ENCODE peak calls at places on chromosomes 16 and 17, in eight cellular contexts. One of them, this sample, is unnamed.

GRCh38 chr16:21283521-21284289 is 5.6 kb upstream of the CRYM start:
- DNase-seq in AG04450: no peak
- DNase-seq in left lung: peak; percentile 89
- DNase-seq in substantia nigra: no peak
- DNase-seq in heart left ventricle: peak; percentile 71
- DNase-seq in A549: peak; percentile 56
- DNase-seq in GM23338: peak; percentile 89
- DNase-seq in IMR-90: peak; percentile 25
- DNase-seq in this sample: peak; percentile 29

GRCh38 chr17:70037498-70037897 is 37.5 kb upstream of the KCNJ16 start:
- DNase-seq in substantia nigra: no peak
- DNase-seq in IMR-90: no peak
- DNase-seq in A549: no peak
- DNase-seq in GM23338: no peak
- DNase-seq in left lung: no peak
- DNase-seq in AG04450: no peak
- DNase-seq in heart left ventricle: no peak
- DNase-seq in this sample: no peak

GRCh38 chr17:12519956-12520594 is 145.6 kb upstream of the MYOCD start:
- DNase-seq in substantia nigra: no peak
- DNase-seq in left lung: no peak
- DNase-seq in heart left ventricle: no peak
- DNase-seq in A549: no peak
- DNase-seq in GM23338: no peak
- DNase-seq in IMR-90: no peak
- DNase-seq in AG04450: no peak
- DNase-seq in this sample: no peak

GRCh38 chr17:83201206-83202001 is 122.0 kb downstream of the METRNL start:
- DNase-seq in A549: no peak
- DNase-seq in substantia nigra: no peak
- DNase-seq in IMR-90: no peak
- DNase-seq in left lung: peak; percentile 25
- DNase-seq in AG04450: no peak
- DNase-seq in heart left ventricle: peak; percentile 25
- DNase-seq in GM23338: no peak
- DNase-seq in this sample: peak; percentile 7

GRCh38 chr17:29571883-29572681 is 3.6 kb downstream of the TP53I13 start:
- DNase-seq in IMR-90: no peak
- DNase-seq in A549: no peak
- DNase-seq in heart left ventricle: peak; percentile 52
- DNase-seq in GM23338: no peak
- DNase-seq in substantia nigra: no peak
- DNase-seq in left lung: peak; percentile 78
- DNase-seq in AG04450: no peak
- DNase-seq in this sample: no peak

GRCh38 chr16:65117701-65118448 is 4.0 kb downstream of the CDH11 start:
- DNase-seq in AG04450: peak; percentile 75
- DNase-seq in heart left ventricle: peak; percentile 63
- DNase-seq in left lung: no peak
- DNase-seq in IMR-90: peak; percentile 90
- DNase-seq in substantia nigra: peak; percentile 87
- DNase-seq in GM23338: peak; percentile 87
- DNase-seq in A549: peak; percentile 51
- DNase-seq in this sample: peak; percentile 80

GRCh38 chr16:72744064-72744793 is 303.7 kb downstream of the ZFHX3 start:
- DNase-seq in AG04450: no peak
- DNase-seq in GM23338: no peak
- DNase-seq in substantia nigra: no peak
- DNase-seq in heart left ventricle: no peak
- DNase-seq in A549: no peak
- DNase-seq in IMR-90: no peak
- DNase-seq in left lung: no peak
- DNase-seq in this sample: no peak

GRCh38 chr16:1026057-1026783 is 44.6 kb downstream of the SOX8 start:
- DNase-seq in left lung: no peak
- DNase-seq in substantia nigra: peak; percentile 13
- DNase-seq in A549: no peak
- DNase-seq in GM23338: no peak
- DNase-seq in AG04450: no peak
- DNase-seq in IMR-90: no peak
- DNase-seq in heart left ventricle: no peak
- DNase-seq in this sample: no peak

GRCh38 chr16:25155553-25156460 is 44.3 kb downstream of the LCMT1 start:
- DNase-seq in substantia nigra: no peak
- DNase-seq in heart left ventricle: no peak
- DNase-seq in A549: no peak
- DNase-seq in AG04450: no peak
- DNase-seq in IMR-90: peak; percentile 34
- DNase-seq in GM23338: no peak
- DNase-seq in left lung: no peak
- DNase-seq in this sample: no peak

GRCh38 chr17:16484445-16485169 is 7.4 kb downstream of the LRRC75A start:
- DNase-seq in GM23338: peak; percentile 40
- DNase-seq in substantia nigra: no peak
- DNase-seq in left lung: no peak
- DNase-seq in AG04450: no peak
- DNase-seq in IMR-90: no peak
- DNase-seq in A549: no peak
- DNase-seq in heart left ventricle: no peak
- DNase-seq in this sample: no peak

GRCh38 chr17:28008526-28008925 is 34.0 kb upstream of the NLK start:
- DNase-seq in A549: peak; percentile 21
- DNase-seq in substantia nigra: no peak
- DNase-seq in GM23338: peak; percentile 91
- DNase-seq in left lung: no peak
- DNase-seq in heart left ventricle: peak; percentile 36
- DNase-seq in AG04450: peak; percentile 24
- DNase-seq in IMR-90: peak; percentile 66
- DNase-seq in this sample: no peak

GRCh38 chr16:2388139-2388874 is 40.9 kb upstream of the CCNF start:
- DNase-seq in AG04450: no peak
- DNase-seq in GM23338: no peak
- DNase-seq in substantia nigra: no peak
- DNase-seq in A549: no peak
- DNase-seq in heart left ventricle: no peak
- DNase-seq in left lung: no peak
- DNase-seq in IMR-90: no peak
- DNase-seq in this sample: no peak

GRCh38 chr17:71363661-71364060 is 757.2 kb upstream of the SOX9 start:
- DNase-seq in A549: no peak
- DNase-seq in IMR-90: no peak
- DNase-seq in GM23338: no peak
- DNase-seq in heart left ventricle: no peak
- DNase-seq in left lung: no peak
- DNase-seq in AG04450: no peak
- DNase-seq in substantia nigra: no peak
- DNase-seq in this sample: no peak

GRCh38 chr17:77098884-77099545 is 41.8 kb upstream of the SEC14L1 start:
- DNase-seq in heart left ventricle: no peak
- DNase-seq in A549: no peak
- DNase-seq in IMR-90: peak; percentile 85
- DNase-seq in GM23338: no peak
- DNase-seq in left lung: no peak
- DNase-seq in AG04450: peak; percentile 50
- DNase-seq in substantia nigra: peak; percentile 80
- DNase-seq in this sample: peak; percentile 77

GRCh38 chr16:14302399-14303181 is 231.5 kb downstream of the MRTFB start:
- DNase-seq in GM23338: peak; percentile 72
- DNase-seq in AG04450: no peak
- DNase-seq in substantia nigra: peak; percentile 48
- DNase-seq in left lung: peak; percentile 77
- DNase-seq in IMR-90: no peak
- DNase-seq in heart left ventricle: no peak
- DNase-seq in A549: no peak
- DNase-seq in this sample: peak; percentile 37

GRCh38 chr16:14629612-14629918 is 495 bp downstream of the PARN start:
- DNase-seq in substantia nigra: no peak
- DNase-seq in left lung: no peak
- DNase-seq in IMR-90: no peak
- DNase-seq in A549: no peak
- DNase-seq in AG04450: no peak
- DNase-seq in heart left ventricle: peak; percentile 28
- DNase-seq in GM23338: peak; percentile 63
- DNase-seq in this sample: no peak

GRCh38 chr16:14641877-14642276 is 9.1 kb downstream of the BFAR start:
- DNase-seq in AG04450: no peak
- DNase-seq in GM23338: peak; percentile 47
- DNase-seq in IMR-90: no peak
- DNase-seq in heart left ventricle: no peak
- DNase-seq in substantia nigra: no peak
- DNase-seq in A549: no peak
- DNase-seq in left lung: no peak
- DNase-seq in this sample: no peak

GRCh38 chr16:87968541-87968940 is 17.3 kb downstream of the BANP start:
- DNase-seq in GM23338: no peak
- DNase-seq in heart left ventricle: no peak
- DNase-seq in AG04450: peak; percentile 59
- DNase-seq in left lung: no peak
- DNase-seq in substantia nigra: no peak
- DNase-seq in IMR-90: peak; percentile 93
- DNase-seq in A549: no peak
- DNase-seq in this sample: no peak

GRCh38 chr16:74257061-74257460 is 39.6 kb upstream of the PSMD7 start:
- DNase-seq in A549: no peak
- DNase-seq in left lung: no peak
- DNase-seq in heart left ventricle: no peak
- DNase-seq in substantia nigra: no peak
- DNase-seq in AG04450: no peak
- DNase-seq in IMR-90: no peak
- DNase-seq in GM23338: no peak
- DNase-seq in this sample: no peak

GRCh38 chr17:16415031-16415924 is at the start of gene TRPV2:
- DNase-seq in heart left ventricle: peak; percentile 54
- DNase-seq in AG04450: no peak
- DNase-seq in A549: peak; percentile 55
- DNase-seq in substantia nigra: no peak
- DNase-seq in left lung: peak; percentile 91
- DNase-seq in IMR-90: no peak
- DNase-seq in GM23338: peak; percentile 80
- DNase-seq in this sample: no peak

DNA sequence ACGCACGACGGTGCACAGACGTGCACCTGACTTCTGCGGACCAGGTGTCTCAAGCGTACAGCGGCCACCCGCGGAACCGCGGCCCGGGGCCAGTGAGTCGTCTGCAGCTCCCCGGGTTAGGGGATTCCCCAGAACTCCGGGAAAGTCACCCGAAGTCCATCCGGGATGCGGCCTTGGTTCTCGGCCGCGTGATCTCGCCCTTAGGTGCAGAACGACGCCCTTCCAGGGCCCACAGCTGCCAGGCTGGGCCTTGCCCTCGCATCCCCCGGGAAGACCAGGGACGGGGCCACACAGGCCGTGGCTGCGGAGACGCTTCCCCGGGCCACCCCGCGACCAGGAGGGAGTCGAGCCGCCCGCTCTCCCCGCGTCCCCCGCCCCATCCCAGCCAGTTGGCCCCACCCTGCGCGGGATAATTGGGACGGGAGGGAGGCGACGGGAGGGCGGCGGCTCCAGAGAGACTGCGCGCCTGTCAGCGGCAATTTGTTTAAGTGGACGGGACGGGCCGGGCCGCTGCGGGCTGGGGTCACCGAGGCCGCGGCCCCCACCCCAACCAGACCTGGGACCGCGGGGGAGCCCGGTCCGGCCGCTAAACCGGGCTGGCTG is 3.6 kb upstream of the TBX2 start:
- DNase-seq in AG04450: no peak
- DNase-seq in GM23338: peak; percentile 39
- DNase-seq in IMR-90: peak; percentile 52
- DNase-seq in left lung: peak; percentile 77
- DNase-seq in heart left ventricle: peak; percentile 55
- DNase-seq in substantia nigra: no peak
- DNase-seq in A549: no peak
- DNase-seq in this sample: no peak
- H3K27ac ChIP-seq in AG04450: peak overlapping the region; percentile 61
- H3K27ac ChIP-seq in GM23338: no peak overlapping the region
- H3K27ac ChIP-seq in IMR-90: peak overlapping the region; percentile 99
- H3K27ac ChIP-seq in left lung: peak overlapping the region; percentile 94
- H3K27ac ChIP-seq in heart left ventricle: peak overlapping the region; percentile 76
- H3K27ac ChIP-seq in substantia nigra: no peak overlapping the region
- H3K27ac ChIP-seq in A549: no peak overlapping the region
- H3K27ac ChIP-seq in this sample: peak overlapping the region; percentile 83

DNA sequence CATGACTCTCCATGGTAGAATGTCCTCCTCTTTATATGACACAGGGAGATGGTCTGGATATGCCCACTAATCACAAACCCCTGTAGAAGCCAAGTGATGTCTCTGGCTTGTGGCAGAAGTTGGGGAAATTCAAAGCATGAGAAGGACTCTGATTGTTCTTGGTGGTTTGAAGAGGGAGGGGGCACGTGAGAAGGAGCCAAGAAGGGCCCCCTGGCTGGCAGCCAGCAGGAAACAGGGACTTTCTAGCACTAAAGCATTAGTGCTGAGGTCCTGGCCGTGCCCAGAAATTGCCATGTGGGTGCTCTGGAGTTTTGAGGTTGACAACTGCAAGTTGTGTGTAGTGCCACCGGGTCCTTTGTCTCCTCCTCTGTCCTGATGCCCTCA is 199.9 kb downstream of the LGALS9B start:
- DNase-seq in GM23338: no peak
- DNase-seq in AG04450: no peak
- DNase-seq in left lung: no peak
- DNase-seq in heart left ventricle: no peak
- DNase-seq in IMR-90: no peak
- DNase-seq in substantia nigra: no peak
- DNase-seq in A549: no peak
- DNase-seq in this sample: no peak
- H3K27ac ChIP-seq in GM23338: no peak overlapping the region
- H3K27ac ChIP-seq in AG04450: no peak overlapping the region
- H3K27ac ChIP-seq in left lung: no peak overlapping the region
- H3K27ac ChIP-seq in heart left ventricle: no peak overlapping the region
- H3K27ac ChIP-seq in IMR-90: no peak overlapping the region
- H3K27ac ChIP-seq in substantia nigra: peak overlapping the region; percentile 19
- H3K27ac ChIP-seq in A549: no peak overlapping the region
- H3K27ac ChIP-seq in this sample: no peak overlapping the region

GRCh38 chr17:43380307-43380706 is 18.5 kb upstream of the ARL4D start:
- DNase-seq in substantia nigra: no peak
- DNase-seq in heart left ventricle: no peak
- DNase-seq in GM23338: peak; percentile 42
- DNase-seq in left lung: no peak
- DNase-seq in AG04450: no peak
- DNase-seq in A549: no peak
- DNase-seq in IMR-90: no peak
- DNase-seq in this sample: no peak
- H3K27ac ChIP-seq in substantia nigra: no peak overlapping the region
- H3K27ac ChIP-seq in heart left ventricle: no peak overlapping the region
- H3K27ac ChIP-seq in GM23338: no peak overlapping the region
- H3K27ac ChIP-seq in left lung: no peak overlapping the region
- H3K27ac ChIP-seq in AG04450: no peak overlapping the region
- H3K27ac ChIP-seq in A549: no peak overlapping the region
- H3K27ac ChIP-seq in IMR-90: no peak overlapping the region
- H3K27ac ChIP-seq in this sample: no peak overlapping the region

DNA sequence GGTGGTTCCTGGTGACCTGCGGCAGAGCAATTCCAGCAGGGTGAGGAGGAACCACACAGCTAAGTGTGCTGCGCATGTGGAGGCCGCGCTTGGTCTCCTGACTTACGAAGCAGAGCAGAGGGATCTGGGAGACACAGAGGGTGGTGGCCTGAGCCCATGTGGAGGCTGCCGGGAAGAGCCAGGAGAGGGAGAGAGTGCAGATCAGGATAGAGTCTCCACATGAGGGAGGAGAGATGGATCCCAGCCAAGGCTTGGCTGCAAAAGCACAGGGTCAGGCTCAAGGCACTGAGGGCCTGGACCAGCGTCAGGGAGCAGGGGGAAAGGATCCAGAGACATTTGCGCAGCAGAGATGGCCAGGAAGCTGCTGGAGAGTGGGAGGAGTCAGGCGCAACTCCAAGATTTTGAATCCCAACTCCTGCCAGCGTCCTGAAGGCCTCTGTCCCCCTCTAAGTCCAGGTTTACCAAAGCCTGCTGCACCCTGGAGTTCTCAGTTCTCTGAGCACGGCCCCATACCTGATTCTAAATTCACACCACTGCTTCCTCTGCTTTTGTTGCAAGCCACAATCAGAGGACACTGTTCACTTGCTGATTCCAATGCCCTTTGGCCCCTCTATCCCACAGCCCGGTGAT is 11.3 kb upstream of the MLLT6 start:
- DNase-seq in heart left ventricle: peak; percentile 96
- DNase-seq in AG04450: no peak
- DNase-seq in IMR-90: peak; percentile 51
- DNase-seq in left lung: no peak
- DNase-seq in A549: no peak
- DNase-seq in GM23338: no peak
- DNase-seq in substantia nigra: peak; percentile 22
- DNase-seq in this sample: peak; percentile 96
- H3K27ac ChIP-seq in heart left ventricle: peak overlapping the region; percentile 74
- H3K27ac ChIP-seq in AG04450: no peak overlapping the region
- H3K27ac ChIP-seq in IMR-90: no peak overlapping the region
- H3K27ac ChIP-seq in left lung: peak overlapping the region; percentile 53
- H3K27ac ChIP-seq in A549: no peak overlapping the region
- H3K27ac ChIP-seq in GM23338: no peak overlapping the region
- H3K27ac ChIP-seq in substantia nigra: no peak overlapping the region
- H3K27ac ChIP-seq in this sample: peak overlapping the region; percentile 78

This sample was measured in uterus.